ENCODE peak calls at places on chromosomes 11 and 22, in four cellular contexts. M is adrenal gland, G is stomach, H is HCT116. K is an unnamed sample.

GRCh38 chr22:31927562-31927961 is 16.8 kb upstream of the YWHAH start:
- DNase-seq in M (no peak), G (no peak), H (no peak), K (no peak)

GRCh38 chr11:102476069-102476468 is 23.5 kb upstream of the TMEM123 start:
- DNase-seq in M (no peak), G (no peak), H (no peak), K (no peak)

GRCh38 chr11:132028380-132029240 is 658.2 kb downstream of the NTM start:
- DNase-seq in M (no peak), G (peak; percentile 28), H (no peak), K (no peak)

GRCh38 chr11:534592-535518 is 521 bp downstream of the HRAS start:
- DNase-seq in M (peak; percentile 42), G (peak; percentile 52), H (no peak), K (peak; percentile 51)

GRCh38 chr11:116836648-116837023 is 786 bp downstream of the APOA1 start:
- DNase-seq in M (no peak), G (no peak), H (no peak), K (no peak)

GRCh38 chr11:6812391-6813005 is 13.0 kb upstream of the OR6A2 start:
- DNase-seq in M (peak; percentile 9), G (no peak), H (peak; percentile 15), K (no peak)

GRCh38 chr11:944711-945470 is 19.2 kb downstream of the AP2A2 start:
- DNase-seq in M (no peak), G (no peak), H (no peak), K (no peak)

GRCh38 chr22:35426801-35427140 is 26.8 kb downstream of the MCM5 start:
- DNase-seq in M (no peak), G (no peak), H (no peak), K (no peak)

GRCh38 chr11:85923455-85923854 is 68.3 kb downstream of the CCDC83 start:
- DNase-seq in M (no peak), G (no peak), H (no peak), K (no peak)

GRCh38 chr11:3885855-3886254 is 30.4 kb downstream of the STIM1 start:
- DNase-seq in M (no peak), G (no peak), H (peak; percentile 62), K (no peak)

GRCh38 chr11:124863137-124863825 is 2.0 kb upstream of the ROBO3 start:
- DNase-seq in M (peak; percentile 76), G (peak; percentile 56), H (no peak), K (no peak)

GRCh38 chr11:102666331-102666957 is 39.1 kb downstream of the MMP27 start:
- DNase-seq in M (peak; percentile 23), G (no peak), H (peak; percentile 37), K (no peak)

GRCh38 chr11:130585545-130585944 is 137.1 kb downstream of the ADAMTS15 start:
- DNase-seq in M (no peak), G (no peak), H (no peak), K (no peak)

DNA sequence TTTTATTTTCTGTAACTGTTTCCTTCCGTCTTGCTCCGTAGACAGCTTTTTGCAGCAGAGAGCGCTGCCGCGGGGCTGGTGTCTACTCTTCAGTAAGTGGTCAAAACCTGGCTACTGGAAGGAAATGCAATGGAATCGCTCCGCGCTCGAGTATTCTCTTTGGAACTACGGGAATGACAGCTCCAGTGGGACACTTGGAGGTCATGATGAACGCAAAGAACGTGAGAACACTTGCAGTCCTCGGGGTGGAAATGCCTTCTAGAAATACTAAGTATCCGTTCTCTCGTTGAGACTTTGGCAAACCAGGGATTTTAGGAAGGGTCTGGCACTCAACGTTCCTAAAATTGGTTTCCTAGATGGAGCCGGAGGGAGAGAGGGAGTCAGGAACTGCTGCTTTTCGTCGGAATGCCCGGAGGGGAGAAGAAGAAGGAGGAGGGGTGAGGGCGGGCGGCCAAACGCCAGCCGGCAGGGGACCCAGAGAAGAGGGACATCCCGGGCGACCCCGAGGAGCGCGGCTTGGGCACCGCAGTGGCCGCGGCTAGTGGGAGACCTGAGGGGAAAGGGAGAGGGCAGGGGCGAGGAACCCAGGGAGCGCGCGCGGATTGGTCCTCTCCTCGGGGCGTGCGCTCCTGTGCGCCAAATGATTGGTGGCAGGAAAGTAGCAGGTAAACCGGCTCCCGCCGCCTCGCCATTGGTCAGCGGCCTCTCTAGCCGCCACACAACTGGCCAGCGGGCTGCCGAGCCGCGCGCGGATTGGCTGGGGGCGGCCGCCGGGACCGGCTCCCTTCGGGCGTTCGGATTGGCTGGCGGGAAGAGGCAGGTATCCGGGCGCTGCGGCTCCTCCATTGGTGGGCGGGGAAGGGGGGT is 505 bp upstream of the BMAL1 start:
- DNase-seq in M (peak; percentile 99), G (peak; percentile 97), H (peak; percentile 94), K (peak; percentile 99)
- TF ChIP-seq POLR2A in M (peak; percentile 72), G (peak; percentile 60), H (peak; percentile 42), K (peak; percentile 77)

GRCh38 chr11:59173080-59173963 is 1.4 kb downstream of the DTX4 start:
- DNase-seq in M (no peak), G (peak; percentile 35), H (no peak), K (peak; percentile 70)
- H3K27ac ChIP-seq in M (no peak overlapping the region), G (peak overlapping the region; percentile 86), H (no peak overlapping the region), K (peak overlapping the region; percentile 10)

GRCh38 chr11:61061081-61061826 is 41.0 kb upstream of the CD5 start:
- DNase-seq in M (no peak), G (no peak), H (peak; percentile 6), K (no peak)
- TF ChIP-seq POLR2A in M (no peak), G (no peak), H (no peak), K (no peak)

DNA sequence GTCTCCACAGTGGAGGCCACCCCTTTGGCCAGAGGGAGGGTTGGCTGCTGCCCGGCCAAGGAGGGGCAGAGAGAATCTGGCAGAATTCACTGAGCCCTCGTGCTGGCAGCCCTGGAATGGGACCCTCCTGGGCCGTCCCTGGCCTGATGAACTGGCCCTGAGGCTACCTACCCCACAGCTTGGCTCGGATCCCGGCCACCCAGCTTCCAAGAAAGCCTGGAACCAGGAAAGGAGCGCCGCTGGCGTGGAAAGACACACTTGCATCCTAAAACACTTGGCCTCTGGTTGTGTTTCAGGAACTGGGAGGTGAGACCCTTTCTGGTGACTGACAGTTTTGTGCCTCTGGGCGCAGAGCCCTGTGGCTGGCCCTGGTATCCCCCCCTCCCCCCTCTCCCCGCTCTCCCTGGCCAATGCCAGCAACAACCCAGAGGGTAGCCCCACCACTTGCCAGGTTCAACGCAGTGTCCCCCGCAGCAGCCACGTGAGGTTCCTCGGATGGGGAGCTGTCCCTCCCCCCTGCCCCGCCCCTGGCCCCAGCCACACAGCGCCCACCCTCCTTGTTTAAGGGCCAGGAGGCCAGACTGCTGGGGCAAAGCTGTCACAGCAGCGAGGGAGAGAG is 693 bp downstream of the NFAM1 start:
- DNase-seq in M (no peak), G (no peak), H (no peak), K (no peak)
- H3K27ac ChIP-seq in M (peak overlapping the region; percentile 31), G (peak overlapping the region; percentile 22), H (no peak overlapping the region), K (no peak overlapping the region)

DNA sequence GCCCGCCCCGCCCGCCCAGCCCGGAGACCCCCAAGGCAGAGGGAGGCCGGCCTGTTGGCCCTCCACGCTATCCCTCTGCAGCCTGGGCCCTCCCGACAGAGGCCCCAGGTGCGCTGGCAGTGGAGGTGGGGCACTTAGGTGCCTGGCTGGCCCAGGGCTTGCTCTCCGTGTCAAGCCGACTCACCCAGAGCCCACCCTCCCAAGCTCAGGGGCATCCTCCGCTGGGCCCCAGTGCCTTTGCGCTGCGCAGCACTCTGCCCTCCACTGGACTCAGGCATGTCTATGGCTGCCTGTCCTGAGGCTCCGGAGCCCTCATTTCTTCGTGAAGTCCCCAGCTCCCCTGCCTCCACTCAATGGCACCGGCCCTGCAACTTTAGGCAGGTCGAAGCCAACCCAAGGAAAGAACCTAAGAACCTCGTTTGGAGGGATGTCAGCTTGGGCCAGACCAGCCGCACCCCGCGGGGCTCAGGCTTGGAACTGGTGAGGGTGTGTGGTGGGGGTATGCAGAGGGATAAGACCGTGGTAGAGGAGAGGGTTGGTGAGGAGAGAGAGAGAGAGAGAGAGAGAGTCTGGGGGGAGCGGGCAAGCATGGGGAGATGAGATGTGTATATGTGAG is 6.1 kb downstream of the SMIM45 start:
- DNase-seq in M (no peak), G (no peak), H (no peak), K (no peak)
- TF ChIP-seq POLR2A in M (no peak), G (no peak), H (no peak), K (no peak)

DNA sequence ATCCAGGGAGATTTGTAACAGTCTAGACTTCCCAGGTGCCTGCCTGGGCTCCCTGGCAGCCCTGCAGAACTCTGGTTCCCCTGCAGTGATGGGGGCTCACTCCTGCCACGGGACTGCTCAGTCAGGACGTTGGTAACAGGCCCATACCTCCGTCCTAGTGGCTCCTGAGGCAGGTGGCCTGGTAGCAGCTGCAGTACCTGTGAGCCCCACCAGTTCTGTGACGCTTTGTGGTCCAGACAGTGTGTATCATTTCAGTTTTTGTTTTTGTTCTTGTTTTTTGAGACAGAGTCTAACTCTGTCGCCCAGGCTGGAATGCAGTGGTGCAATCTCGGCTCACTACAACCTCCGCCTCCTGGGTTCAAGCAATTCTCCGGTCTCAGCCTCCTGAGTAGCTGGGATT is 27.8 kb downstream of the POLR3H start:
- DNase-seq in M (no peak), G (no peak), H (no peak), K (no peak)
- H3K27ac ChIP-seq in M (no peak overlapping the region), G (peak overlapping the region; percentile 74), H (no peak overlapping the region), K (no peak overlapping the region)

GRCh38 chr22:40951795-40952602 is 821 bp downstream of the RBX1 start:
- DNase-seq in M (no peak), G (no peak), H (no peak), K (no peak)

GRCh38 chr22:40954095-40954494 is 2.9 kb downstream of the RBX1 start:
- DNase-seq in M (no peak), G (no peak), H (no peak), K (no peak)

GRCh38 chr22:40955516-40955915 is 4.3 kb downstream of the RBX1 start:
- DNase-seq in M (no peak), G (no peak), H (no peak), K (no peak)

GRCh38 chr22:40953446-40953845 is 2.3 kb downstream of the RBX1 start:
- DNase-seq in M (no peak), G (no peak), H (no peak), K (no peak)

DNA sequence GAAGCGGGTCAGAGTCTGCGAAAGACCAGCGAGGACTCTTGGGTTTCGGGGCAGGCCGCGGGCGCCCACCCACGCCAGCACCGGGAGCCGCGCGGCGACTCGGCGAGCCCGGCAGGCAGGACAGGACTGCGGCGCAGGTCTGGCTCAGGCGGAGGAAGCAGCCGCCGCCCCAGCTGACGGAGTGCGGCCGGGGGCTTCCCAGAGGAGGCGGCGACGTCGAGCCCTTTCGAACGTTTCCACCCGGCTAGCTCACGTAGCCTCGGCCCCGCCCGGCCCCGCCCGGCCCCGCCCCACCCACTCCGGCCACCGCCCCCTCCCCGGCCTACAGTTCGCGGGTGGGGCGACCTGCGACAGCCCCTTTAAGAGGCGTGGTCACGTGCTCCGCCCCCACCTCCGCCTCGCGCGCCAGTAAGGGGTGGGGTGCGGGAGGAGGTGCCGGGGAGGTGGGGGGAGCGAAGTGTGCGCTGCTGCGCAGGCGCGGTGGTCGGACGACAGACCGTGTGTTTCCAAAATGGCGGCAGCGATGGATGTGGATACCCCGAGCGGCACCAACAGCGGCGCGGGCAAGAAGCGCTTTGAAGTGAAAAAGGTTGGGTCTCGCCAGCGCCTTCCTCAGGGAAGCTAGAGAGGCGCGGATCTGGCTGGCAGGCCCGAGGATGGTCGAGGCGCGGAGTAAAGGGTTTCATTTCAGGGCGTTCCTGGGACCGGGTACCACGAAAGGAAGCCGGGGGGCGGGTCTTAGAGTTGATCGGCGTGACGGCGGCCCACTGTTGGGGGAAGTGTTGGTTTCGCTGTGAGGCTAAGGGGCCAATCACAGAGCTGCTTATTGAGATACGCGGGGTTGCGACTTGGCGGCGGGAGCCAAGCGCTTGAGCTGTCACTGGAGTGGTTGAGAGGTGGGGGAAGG is at the start of gene RBX1:
- DNase-seq in M (peak; percentile 99), G (peak; percentile 98), H (peak; percentile 96), K (peak; percentile 99)
- TF ChIP-seq POLR2A in M (peak; percentile 78), G (peak; percentile 85), H (peak; percentile 86), K (peak; percentile 80)